ENCODE peak calls at places on chromosomes 13 and 19, in eight cellular contexts. Q, W, B, P, F, O, K and D are unnamed samples.
A peak's percentile ranks its signal among the peaks of the same experiment; 100 is the strongest.

GRCh38 chr19:13025819-13026477 is 30.7 kb downstream of the NFIX start:
- DNase-seq in F (no peak), O (no peak), B (no peak), W (no peak), K (no peak), Q (no peak), P (no peak), D (no peak)

GRCh38 chr13:85864963-85865530 is 65.8 kb upstream of the SLITRK6 start:
- DNase-seq in K (peak; percentile 4), P (peak; percentile 22), F (peak; percentile 29), O (peak; percentile 1), W (no peak), B (peak; percentile 3), Q (no peak), D (no peak)

GRCh38 chr19:36401475-36401874 is 17.0 kb downstream of the ZFP82 start:
- DNase-seq in K (no peak), F (no peak), B (no peak), W (no peak), Q (no peak), P (no peak), O (no peak), D (no peak)

GRCh38 chr19:53553159-53553558 is 15.2 kb downstream of the ZNF331 start:
- DNase-seq in F (no peak), P (no peak), K (no peak), B (no peak), W (no peak), O (no peak), Q (no peak), D (no peak)

GRCh38 chr19:13953021-13953531 is 767 bp downstream of the DCAF15 start:
- DNase-seq in F (peak; percentile 33), B (no peak), O (peak; percentile 67), Q (no peak), P (no peak), W (no peak), K (no peak), D (no peak)

GRCh38 chr13:27927444-27928352 is 7.9 kb downstream of the PDX1 start:
- DNase-seq in O (no peak), W (no peak), B (no peak), K (no peak), Q (no peak), F (no peak), P (no peak), D (no peak)

GRCh38 chr19:49894879-49895565 is 1.7 kb downstream of the IL4I1 start:
- DNase-seq in F (no peak), K (no peak), O (no peak), Q (no peak), B (no peak), W (no peak), P (no peak), D (no peak)

GRCh38 chr19:23403024-23403423 is 7.8 kb upstream of the ZNF91 start:
- DNase-seq in F (no peak), P (no peak), W (no peak), B (no peak), K (no peak), O (no peak), Q (no peak), D (no peak)

GRCh38 chr13:27659466-27659865 is 37.8 kb downstream of the POLR1D start:
- DNase-seq in O (no peak), K (no peak), F (no peak), P (no peak), Q (no peak), W (no peak), B (no peak), D (no peak)

GRCh38 chr19:15196683-15197005 is 4.2 kb downstream of the NOTCH3 start:
- DNase-seq in O (no peak), F (no peak), K (no peak), Q (no peak), P (no peak), B (no peak), W (no peak), D (no peak)

GRCh38 chr19:18310118-18310909 is 12.6 kb downstream of the LSM4 start:
- DNase-seq in K (no peak), F (no peak), P (no peak), W (no peak), B (no peak), Q (no peak), O (no peak), D (no peak)

GRCh38 chr13:104196611-104197010 is 1130.4 kb upstream of the SLC10A2 start:
- DNase-seq in K (no peak), Q (no peak), O (no peak), B (no peak), F (no peak), W (no peak), P (no peak), D (no peak)

GRCh38 chr19:17762505-17763229 is 11.4 kb downstream of the FCHO1 start:
- DNase-seq in P (peak; percentile 87), O (peak; percentile 68), K (no peak), Q (no peak), F (no peak), W (no peak), B (no peak), D (no peak)

GRCh38 chr13:46632171-46632570 is 79.2 kb downstream of the LRCH1 start:
- DNase-seq in B (no peak), F (no peak), Q (no peak), O (no peak), K (no peak), W (no peak), P (no peak), D (no peak)

GRCh38 chr13:35648109-35648508 is 171.6 kb upstream of the MAB21L1 start:
- DNase-seq in O (no peak), F (no peak), P (no peak), B (no peak), Q (no peak), K (no peak), W (no peak), D (no peak)

GRCh38 chr19:44757057-44757734 is 8.7 kb downstream of the BCL3 start:
- DNase-seq in B (no peak), O (no peak), Q (peak; percentile 78), F (no peak), K (no peak), W (peak; percentile 81), P (peak; percentile 89), D (no peak)

GRCh38 chr19:17402982-17403855 is 2.2 kb downstream of the BST2 start:
- DNase-seq in B (no peak), K (no peak), Q (no peak), W (no peak), P (peak; percentile 98), O (peak; percentile 87), F (no peak), D (no peak)

GRCh38 chr19:39390460-39390758 is 497 bp downstream of the PAF1 start:
- DNase-seq in Q (no peak), P (no peak), F (no peak), O (peak; percentile 86), K (no peak), W (no peak), B (no peak), D (no peak)

GRCh38 chr19:55301459-55302331 is 17.9 kb downstream of the BRSK1 start:
- DNase-seq in Q (peak; percentile 88), F (no peak), P (peak; percentile 99), O (peak; percentile 98), K (no peak), W (peak; percentile 87), B (peak; percentile 24), D (no peak)

GRCh38 chr13:77506874-77507273 is 28.6 kb upstream of the SCEL start:
- DNase-seq in F (no peak), W (no peak), B (no peak), K (no peak), P (no peak), O (peak; percentile 8), Q (no peak), D (no peak)
- TF ChIP-seq CTCF in F (peak; percentile 50), W (peak; percentile 32), B (peak; percentile 25), K (peak; percentile 31), P (peak; percentile 44), O (peak; percentile 48), Q (no peak), D (peak; percentile 26)

DNA sequence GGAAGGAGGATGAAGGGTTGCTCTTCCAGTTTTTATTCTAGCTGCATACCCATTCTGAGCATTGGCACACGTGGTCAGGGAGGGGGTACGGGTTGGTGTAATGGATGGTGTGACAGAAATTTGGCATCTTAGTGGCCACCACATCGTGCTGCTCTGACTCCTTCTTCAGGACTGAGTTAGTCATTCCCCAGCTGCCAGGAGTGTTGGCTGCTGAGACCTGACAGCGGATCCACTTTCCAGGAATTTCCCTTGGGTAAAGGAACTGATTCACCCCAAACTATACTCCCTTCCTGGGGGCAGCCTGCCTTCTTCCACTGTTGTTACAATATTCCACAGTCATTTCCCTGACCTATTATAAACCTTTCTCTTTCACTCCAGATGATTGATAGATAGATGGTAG is 595.5 kb upstream of the KLHL1 start:
- DNase-seq in K (no peak), Q (no peak), W (no peak), O (no peak), P (no peak), B (no peak), F (no peak), D (peak; percentile 9)
- TF ChIP-seq CTCF in K (no peak), Q (no peak), W (no peak), O (no peak), P (no peak), B (no peak), F (no peak), D (no peak)

DNA sequence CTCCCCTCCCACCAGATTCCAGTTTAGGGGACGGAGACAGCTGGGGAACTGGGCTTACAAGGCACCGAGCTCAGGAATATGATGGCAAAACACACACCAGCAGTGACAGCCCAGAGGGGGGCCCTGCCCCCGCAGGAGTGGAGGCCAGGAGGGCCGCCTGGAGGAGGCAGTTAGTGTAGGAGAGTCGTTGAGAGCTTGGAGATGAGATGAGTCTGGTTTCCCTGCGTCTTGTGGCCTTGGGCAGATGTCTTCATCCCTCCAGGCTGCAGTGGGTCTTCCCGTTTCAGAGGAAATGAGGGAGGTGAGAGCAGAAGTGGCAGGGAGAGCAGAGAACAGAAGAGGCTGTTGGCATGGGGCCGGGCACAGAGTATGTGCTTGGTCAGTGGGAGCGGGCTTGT is 4.9 kb downstream of the CELF5 start:
- DNase-seq in F (no peak), O (no peak), Q (no peak), P (no peak), K (no peak), B (no peak), W (no peak), D (no peak)
- TF ChIP-seq CTCF in F (no peak), O (no peak), Q (no peak), P (no peak), K (no peak), B (no peak), W (no peak), D (no peak)

GRCh38 chr19:1811472-1811894 is 593 bp downstream of the ATP8B3 start:
- DNase-seq in K (no peak), B (no peak), Q (peak; percentile 87), P (peak; percentile 66), W (peak; percentile 41), F (peak; percentile 53), O (peak; percentile 91), D (peak; percentile 63)

GRCh38 chr19:1813197-1813836 is 1.2 kb upstream of the ATP8B3 start:
- DNase-seq in Q (no peak), W (no peak), B (no peak), P (no peak), O (no peak), F (no peak), K (no peak), D (no peak)

GRCh38 chr19:1810439-1811160 is 1.5 kb downstream of the ATP8B3 start:
- DNase-seq in B (no peak), Q (no peak), K (no peak), W (no peak), F (no peak), O (no peak), P (no peak), D (no peak)

GRCh38 chr19:1812426-1813196 is 535 bp upstream of the ATP8B3 start:
- DNase-seq in O (peak; percentile 96), B (peak; percentile 82), W (peak; percentile 94), F (peak; percentile 90), P (peak; percentile 96), K (peak; percentile 80), Q (peak; percentile 88), D (peak; percentile 83)

GRCh38 chr19:1811942-1812425 is at the start of gene ATP8B3:
- DNase-seq in P (peak; percentile 99), B (no peak), W (no peak), K (no peak), O (peak; percentile 98), F (no peak), Q (no peak), D (no peak)
- TF ChIP-seq CTCF in P (peak; percentile 41), B (peak; percentile 34), W (peak; percentile 20), K (no peak), O (peak; percentile 38), F (peak; percentile 24), Q (no peak), D (peak; percentile 22)